ENCODE peak calls at places on chromosome 1, in four cellular contexts. H is AG20443, I is CMK, J is HFF-Myc. B is an unnamed sample.

GRCh38 chr1:67347688-67348472 is 40.2 kb downstream of the IL12RB2 start:
- DNase-seq in J (no peak), H (peak; percentile 90), I (no peak), B (no peak)

GRCh38 chr1:167805041-167805556 is 83.3 kb downstream of the MPZL1 start:
- DNase-seq in I (peak; percentile 22), H (no peak), J (no peak), B (peak; percentile 31)

GRCh38 chr1:184889902-184890301 is 84.4 kb downstream of the NIBAN1 start:
- DNase-seq in I (no peak), J (no peak), H (no peak), B (no peak)

GRCh38 chr1:15206418-15207030 is 40.5 kb upstream of the FHAD1 start:
- DNase-seq in I (no peak), J (no peak), H (no peak), B (peak; percentile 13)

GRCh38 chr1:3018576-3018975 is 2.7 kb upstream of the ACTRT2 start:
- DNase-seq in J (no peak), H (no peak), I (no peak), B (no peak)

GRCh38 chr1:226602186-226603029 is 53.8 kb downstream of the STUM start:
- DNase-seq in J (peak; percentile 87), I (no peak), H (peak; percentile 91), B (no peak)

GRCh38 chr1:85224734-85225623 is 24.2 kb upstream of the SYDE2 start:
- DNase-seq in H (no peak), I (no peak), J (no peak), B (no peak)

GRCh38 chr1:39395357-39395831 is 96.0 kb upstream of the BMP8A start:
- DNase-seq in J (peak; percentile 39), I (no peak), H (peak; percentile 71), B (no peak)

GRCh38 chr1:25619101-25619890 is 2.7 kb downstream of the MAN1C1 start:
- DNase-seq in J (no peak), H (peak; percentile 40), I (no peak), B (no peak)

B was measured in GM12878.